ENCODE peak calls at places on chromosomes 4 and X, in five cellular contexts. E is heart right ventricle, F is Karpas-422, T is testis, I is IMR-90. B is an unnamed sample.
A peak's percentile ranks its signal among the peaks of the same experiment; 100 is the strongest.

GRCh38 chr4:76179398-76180318 is 31.5 kb upstream of the NUP54 start:
- DNase-seq in F (peak; percentile 84), T (peak; percentile 94), I (peak; percentile 81), E (peak; percentile 83), B (peak; percentile 90)

GRCh38 chr4:183830438-183830985 is 74.6 kb upstream of the STOX2 start:
- DNase-seq in I (no peak), F (no peak), T (no peak), E (no peak), B (no peak)

GRCh38 chr4:899556-899906 is 32.6 kb downstream of the GAK start:
- DNase-seq in T (no peak), I (no peak), E (peak; percentile 9), F (no peak), B (no peak)

GRCh38 chrX:17740137-17741122 is 3.1 kb downstream of the SCML1 start:
- DNase-seq in I (no peak), E (no peak), F (no peak), T (no peak), B (no peak)

GRCh38 chrX:50536955-50537354 is 66.3 kb upstream of the DGKK start:
- DNase-seq in I (no peak), T (no peak), E (no peak), F (no peak), B (no peak)

GRCh38 chr4:4396628-4397440 is 9.9 kb downstream of the NSG1 start:
- DNase-seq in E (no peak), F (no peak), T (no peak), I (peak; percentile 42), B (peak; percentile 6)

GRCh38 chrX:71111141-71111843 is at the start of gene IL2RG:
- DNase-seq in E (no peak), T (no peak), F (no peak), I (no peak), B (no peak)

GRCh38 chr4:95732061-95732460 is 107.8 kb upstream of the PDHA2 start:
- DNase-seq in E (no peak), I (no peak), F (no peak), T (no peak), B (no peak)

GRCh38 chrX:78329486-78329885 is 2.1 kb upstream of the CYSLTR1 start:
- DNase-seq in I (no peak), E (no peak), F (no peak), T (no peak), B (no peak)

GRCh38 chrX:78330068-78330467 is 2.7 kb upstream of the CYSLTR1 start:
- DNase-seq in F (no peak), E (no peak), T (no peak), I (no peak), B (no peak)

GRCh38 chrX:78331708-78332107 is 4.3 kb upstream of the CYSLTR1 start:
- DNase-seq in I (no peak), T (no peak), F (no peak), E (no peak), B (no peak)

GRCh38 chrX:78330540-78330939 is 3.1 kb upstream of the CYSLTR1 start:
- DNase-seq in T (no peak), I (no peak), F (no peak), E (no peak), B (no peak)

DNA sequence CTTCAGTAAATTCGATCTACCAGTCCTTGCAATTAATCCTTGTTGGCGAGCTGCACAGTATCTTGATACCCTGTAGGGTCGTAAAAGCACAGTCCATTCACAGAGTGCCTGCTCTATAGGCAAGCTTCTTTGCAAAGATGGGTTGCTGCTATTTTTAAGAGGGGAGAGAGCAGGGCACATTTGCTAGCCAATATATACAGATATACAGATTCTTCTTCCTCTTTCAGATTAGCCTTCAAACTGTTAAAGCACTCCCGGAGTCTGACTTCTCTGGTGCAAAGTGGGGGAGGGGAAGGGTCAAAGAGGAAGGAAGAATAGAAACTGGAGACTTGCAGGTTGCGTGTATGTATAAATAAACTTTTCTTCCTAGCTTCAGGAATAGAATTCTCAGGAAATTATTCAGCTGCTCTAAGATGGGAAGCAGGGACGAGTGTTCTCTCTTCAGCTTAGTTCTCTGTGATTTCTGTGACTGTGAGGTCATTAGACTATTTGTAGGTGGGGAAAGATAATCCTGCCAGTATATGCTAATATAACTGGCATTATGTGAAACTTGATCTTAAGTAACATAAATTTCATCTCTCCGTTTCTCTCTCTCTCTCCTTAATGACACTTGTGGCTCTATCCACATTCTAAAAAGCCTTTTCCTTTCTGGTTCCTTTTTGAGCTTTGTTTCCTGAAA is at the start of gene CYSLTR1:
- DNase-seq in E (no peak), F (peak; percentile 70), T (no peak), I (no peak), B (no peak)
- H3K4me3 ChIP-seq in E (peak within 1 kb of the TSS; percentile 46), F (peak within 1 kb of the TSS; percentile 54), T (no peak within 1 kb of the TSS), I (no peak within 1 kb of the TSS), B (no peak within 1 kb of the TSS)

GRCh38 chr4:145299380-145300076 is 119.1 kb upstream of the OTUD4 start:
- DNase-seq in T (no peak), I (peak; percentile 75), E (no peak), F (peak; percentile 88), B (no peak)
- H3K27ac ChIP-seq in T (no peak overlapping the region), I (no peak overlapping the region), E (no peak overlapping the region), F (peak overlapping the region; percentile 97), B (no peak overlapping the region)

GRCh38 chr4:2818351-2818939 is 25.2 kb upstream of the ADD1 start:
- DNase-seq in I (no peak), F (no peak), E (peak; percentile 31), T (no peak), B (no peak)

GRCh38 chr4:2819244-2820215 is 24.1 kb upstream of the ADD1 start:
- DNase-seq in T (no peak), I (no peak), E (peak; percentile 4), F (no peak), B (no peak)

GRCh38 chr4:2822461-2823300 is 21.0 kb upstream of the ADD1 start:
- DNase-seq in I (no peak), F (no peak), T (no peak), E (peak; percentile 17), B (peak; percentile 70)

GRCh38 chr4:2817701-2818350 is 24.9 kb downstream of the SH3BP2 start:
- DNase-seq in I (no peak), F (peak; percentile 71), T (no peak), E (peak; percentile 28), B (no peak)

DNA sequence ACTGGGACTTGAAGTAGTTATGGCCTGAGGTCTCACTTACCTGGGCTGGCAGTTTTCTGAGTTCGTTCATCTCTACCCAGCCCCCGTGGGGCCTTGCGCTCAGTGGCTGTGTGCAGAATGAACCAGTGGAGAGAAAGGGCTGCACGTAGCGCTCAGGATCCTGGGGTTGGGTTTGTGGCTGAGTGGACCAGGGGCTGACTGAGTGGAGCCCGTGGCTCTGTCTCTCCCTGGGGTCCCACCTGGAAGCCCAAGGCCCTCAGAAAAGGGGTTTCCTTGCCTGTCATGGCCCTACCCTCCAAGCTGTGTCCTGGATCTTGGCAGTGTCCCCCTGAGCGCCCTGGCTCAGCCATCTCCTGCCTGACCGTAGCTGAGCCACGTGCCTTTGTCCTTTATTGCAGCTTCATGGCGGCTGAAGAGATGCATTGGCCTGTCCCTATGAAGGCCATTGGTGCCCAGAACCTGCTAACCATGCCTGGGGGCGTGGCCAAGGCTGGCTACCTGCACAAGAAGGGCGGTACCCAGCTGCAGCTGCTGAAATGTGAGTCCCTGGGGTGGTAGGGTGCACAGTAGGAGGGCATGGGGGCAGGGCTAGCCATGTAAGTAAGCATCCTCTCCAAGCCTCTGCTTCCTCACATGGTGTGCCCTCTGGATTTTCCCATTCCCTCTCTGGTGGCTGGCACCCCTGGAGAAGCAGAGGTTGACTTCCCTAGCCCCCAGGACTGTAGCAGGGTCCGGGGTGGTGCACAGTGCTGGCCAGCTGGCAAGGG is 23.2 kb upstream of the ADD1 start:
- DNase-seq in I (no peak), E (peak; percentile 6), T (no peak), F (no peak), B (peak; percentile 35)
- H3K4me1 ChIP-seq in I (peaks cover 11% of the 10 kb centered on the region), E (peaks cover 51% of the 10 kb centered on the region), T (peaks cover 17% of the 10 kb centered on the region), F (peaks cover 20% of the 10 kb centered on the region), B (no peaks in the 10 kb centered on the region)

GRCh38 chr4:14862881-14863280 is 139.4 kb upstream of the CPEB2 start:
- DNase-seq in F (no peak), E (peak; percentile 35), T (peak; percentile 58), I (no peak), B (peak; percentile 79)
- H3K4me3 ChIP-seq in F (no peak overlapping the region), E (peak overlapping the region; percentile 9), T (peak overlapping the region; percentile 54), I (no peak overlapping the region), B (no peak overlapping the region)